ENCODE peak calls at places on chromosomes 12 and 14, in nine cellular contexts. F is left ventricle myocardium inferior, X is iris pigment epithelial cell, C is posterior cingulate gyrus, U is A549, R is nucleus accumbens, J is left lung, T is neural progenitor cell, N is WERI-Rb-1. D is an unnamed sample.

GRCh38 chr12:49974231-49974675 is 1.5 kb downstream of the AQP6 start:
- DNase-seq in F (peak; percentile 69), X (peak; percentile 71), U (no peak), J (peak; percentile 75), C (peak; percentile 79), T (peak; percentile 75), N (peak; percentile 89), R (peak; percentile 48), D (peak; percentile 20)

GRCh38 chr12:1595026-1595561 is 713 bp upstream of the FBXL14 start:
- DNase-seq in J (peak; percentile 51), U (no peak), C (no peak), F (no peak), R (peak; percentile 64), X (no peak), T (peak; percentile 39), N (no peak), D (no peak)

GRCh38 chr12:42643881-42644579 is 54.5 kb upstream of the PRICKLE1 start:
- DNase-seq in T (no peak), R (no peak), N (no peak), J (no peak), F (no peak), U (no peak), C (no peak), X (no peak), D (no peak)

GRCh38 chr14:76844223-76844622 is 18.0 kb downstream of the LRRC74A start:
- DNase-seq in T (peak; percentile 18), U (peak; percentile 29), J (peak; percentile 69), N (no peak), F (peak; percentile 70), C (no peak), R (peak; percentile 20), X (peak; percentile 58), D (no peak)

GRCh38 chr14:57656853-57657252 is 163.2 kb upstream of the CCDC198 start:
- DNase-seq in C (no peak), X (no peak), N (no peak), R (no peak), T (no peak), U (no peak), J (no peak), F (no peak), D (no peak)

GRCh38 chr12:89448951-89449371 is 75.6 kb downstream of the GALNT4 start:
- DNase-seq in X (peak; percentile 56), T (no peak), N (no peak), U (no peak), R (no peak), J (no peak), F (no peak), C (no peak), D (no peak)

GRCh38 chr12:97276198-97276580 is 186.4 kb upstream of the RMST start:
- DNase-seq in C (peak; percentile 40), F (no peak), X (no peak), N (no peak), U (no peak), J (no peak), R (no peak), T (peak; percentile 94), D (no peak)

GRCh38 chr14:35285168-35285990 is 6.8 kb upstream of the PSMA6 start:
- DNase-seq in R (no peak), T (no peak), C (no peak), F (no peak), J (no peak), U (no peak), X (no peak), N (no peak), D (no peak)

GRCh38 chr12:59780605-59781135 is 184.8 kb downstream of the SLC16A7 start:
- DNase-seq in C (no peak), J (no peak), N (no peak), R (no peak), X (peak; percentile 51), F (no peak), T (peak; percentile 50), U (no peak), D (no peak)

GRCh38 chr12:10771132-10771733 is 31.2 kb downstream of the TAS2R7 start:
- DNase-seq in R (no peak), J (no peak), N (no peak), F (no peak), T (peak; percentile 12), C (no peak), U (peak; percentile 15), X (peak; percentile 49), D (no peak)

D was measured in gastrocnemius medialis.